ENCODE peak calls at places on chromosomes 5 and 9, in five cellular contexts. Q, G, D, O and K are unnamed samples.
A peak's percentile ranks its signal among the peaks of the same experiment; 100 is the strongest.

GRCh38 chr5:157162919-157163510 is 3.0 kb downstream of the GARIN3 start:
- DNase-seq in G (no peak), O (no peak), D (no peak), Q (no peak), K (no peak)

GRCh38 chr5:123113136-123113535 is 24.1 kb downstream of the PRDM6 start:
- DNase-seq in G (no peak), D (no peak), Q (no peak), O (no peak), K (no peak)

GRCh38 chr9:89523948-89524347 is 26.0 kb upstream of the SEMA4D start:
- DNase-seq in O (no peak), D (no peak), Q (no peak), G (no peak), K (no peak)

GRCh38 chr5:81014348-81014747 is 54.2 kb downstream of the RASGRF2 start:
- DNase-seq in D (no peak), Q (no peak), O (no peak), G (no peak), K (no peak)

GRCh38 chr9:114224247-114224610 is 68.9 kb downstream of the COL27A1 start:
- DNase-seq in O (no peak), Q (no peak), G (no peak), D (no peak), K (no peak)

GRCh38 chr5:154722936-154723335 is 32.2 kb upstream of the LARP1 start:
- DNase-seq in G (no peak), Q (no peak), D (no peak), O (no peak), K (no peak)

GRCh38 chr5:156913719-156914370 is 49.2 kb downstream of the TIMD4 start:
- DNase-seq in O (peak; percentile 96), G (no peak), D (no peak), Q (no peak), K (peak; percentile 83)

GRCh38 chr5:14038341-14038959 is 94.0 kb upstream of the DNAH5 start:
- DNase-seq in D (no peak), O (no peak), G (no peak), Q (no peak), K (no peak)

GRCh38 chr9:134412298-134412711 is 86.0 kb downstream of the RXRA start:
- DNase-seq in G (no peak), O (no peak), D (no peak), Q (no peak), K (no peak)

GRCh38 chr9:109585841-109586240 is 87.7 kb upstream of the PTPN3 start:
- DNase-seq in G (no peak), D (no peak), O (no peak), Q (no peak), K (no peak)

GRCh38 chr9:88751781-88752180 is 216.8 kb downstream of the NXNL2 start:
- DNase-seq in G (no peak), Q (no peak), O (no peak), D (no peak), K (no peak)

GRCh38 chr5:43294226-43294625 is 19.0 kb downstream of the HMGCS1 start:
- DNase-seq in G (no peak), Q (no peak), D (no peak), O (no peak), K (no peak)

GRCh38 chr9:14560194-14560593 is 133.0 kb downstream of the ZDHHC21 start:
- DNase-seq in D (no peak), Q (no peak), O (no peak), G (no peak), K (no peak)

GRCh38 chr9:1732670-1733069 is 282.5 kb upstream of the SMARCA2 start:
- DNase-seq in Q (no peak), D (no peak), O (no peak), G (no peak), K (no peak)

GRCh38 chr9:18297532-18297872 is 176.5 kb upstream of the ADAMTSL1 start:
- DNase-seq in O (no peak), G (no peak), D (no peak), Q (no peak), K (no peak)

GRCh38 chr5:136164226-136164625 is 28.7 kb downstream of the SMIM32 start:
- DNase-seq in Q (no peak), G (no peak), D (no peak), O (no peak), K (no peak)

GRCh38 chr9:128921881-128922763 is 1.3 kb downstream of the PHYHD1 start:
- DNase-seq in O (no peak), G (peak; percentile 57), Q (no peak), D (peak; percentile 69), K (no peak)

GRCh38 chr9:93960971-93961841 is 6.1 kb upstream of the BARX1 start:
- DNase-seq in D (no peak), Q (no peak), O (no peak), G (no peak), K (no peak)

GRCh38 chr9:122579874-122580273 is 3.3 kb downstream of the OR1L8 start:
- DNase-seq in D (no peak), O (no peak), Q (no peak), G (no peak), K (no peak)

GRCh38 chr9:132172185-132172584 is 10.3 kb downstream of the NTNG2 start:
- DNase-seq in O (no peak), G (no peak), Q (no peak), D (no peak), K (no peak)

GRCh38 chr9:70529833-70530232 is 115.4 kb upstream of the KLF9 start:
- DNase-seq in O (no peak), D (no peak), Q (no peak), G (no peak), K (no peak)

GRCh38 chr5:171858303-171858702 is 72.7 kb downstream of the SMIM23 start:
- DNase-seq in Q (no peak), D (no peak), G (no peak), O (no peak), K (no peak)

GRCh38 chr5:67301285-67301904 is 104.8 kb upstream of the CD180 start:
- DNase-seq in G (no peak), Q (no peak), D (peak; percentile 81), O (no peak), K (no peak)

GRCh38 chr9:14529629-14530028 is 163.6 kb downstream of the ZDHHC21 start:
- DNase-seq in D (no peak), G (no peak), Q (no peak), O (no peak), K (no peak)

GRCh38 chr9:89513836-89514235 is 15.9 kb upstream of the SEMA4D start:
- DNase-seq in O (no peak), G (no peak), Q (no peak), D (no peak), K (no peak)

GRCh38 chr5:88833371-88834107 is 49.4 kb downstream of the MEF2C start:
- DNase-seq in D (peak; percentile 51), G (peak; percentile 43), Q (no peak), O (peak; percentile 19), K (no peak)

GRCh38 chr5:175479125-175479881 is 943 bp downstream of the SFXN1 start:
- DNase-seq in D (no peak), Q (no peak), O (no peak), G (no peak), K (no peak)

GRCh38 chr5:101531031-101531430 is 627.9 kb upstream of the ST8SIA4 start:
- DNase-seq in O (no peak), D (no peak), Q (no peak), G (no peak), K (no peak)

GRCh38 chr9:136122425-136123383 is 4.0 kb upstream of the TMEM250 start:
- DNase-seq in Q (peak; percentile 87), G (peak; percentile 64), O (no peak), D (peak; percentile 82), K (no peak)

GRCh38 chr5:132883261-132883834 is 9.9 kb downstream of the LEAP2 start:
- DNase-seq in O (no peak), Q (peak; percentile 57), G (peak; percentile 61), D (peak; percentile 34), K (no peak)